ENCODE peak calls at places on chromosome 11, in seven cellular contexts. E is Caco-2; Z is CD4-positive, alpha-beta memory T cell; B is stimulated activated CD4-positive, alpha-beta T cell treated with anti-CD3 and anti-CD28 coated beads, Interleukin-2, amount 100 ng/mL, for 24 hours; J is pancreas; X is fibroblast of the conjunctiva; P is hippocampal formation. G is an unnamed sample.

GRCh38 chr11:68446046-68446725 is 14.4 kb upstream of the PPP6R3 start:
- DNase-seq in J (no peak), X (no peak), Z (no peak), B (no peak), E (no peak), P (no peak), G (no peak)

GRCh38 chr11:19777032-19777341 is 64.3 kb downstream of the NAV2 start:
- DNase-seq in Z (no peak), B (no peak), P (peak), J (peak), E (no peak), X (no peak), G (no peak)

GRCh38 chr11:26993965-26994446 is at the start of gene FIBIN:
- DNase-seq in J (peak), B (no peak), P (peak), X (peak), Z (no peak), E (no peak), G (no peak)

GRCh38 chr11:68963779-68964178 is 17.0 kb downstream of the MRGPRD start:
- DNase-seq in Z (no peak), E (peak), X (no peak), P (no peak), B (no peak), J (peak), G (no peak)

GRCh38 chr11:1151366-1152315 is 6.1 kb upstream of the MUC5AC start:
- DNase-seq in J (peak), B (no peak), X (no peak), E (peak), Z (no peak), P (no peak), G (no peak)

GRCh38 chr11:104390696-104391095 is 226.7 kb upstream of the PDGFD start:
- DNase-seq in X (no peak), B (no peak), Z (no peak), J (no peak), E (no peak), P (no peak), G (no peak)

GRCh38 chr11:28153586-28153985 is 45.4 kb downstream of the METTL15 start:
- DNase-seq in Z (no peak), B (no peak), E (no peak), X (no peak), P (no peak), J (no peak), G (no peak)

GRCh38 chr11:11973361-11973800 is 35.0 kb downstream of the DKK3 start:
- DNase-seq in J (no peak), E (no peak), Z (no peak), X (no peak), P (peak), B (no peak), G (no peak)

GRCh38 chr11:79720115-79720514 is 279.3 kb upstream of the TENM4 start:
- DNase-seq in P (no peak), X (no peak), E (no peak), J (no peak), Z (no peak), B (no peak), G (no peak)

GRCh38 chr11:122202951-122203456 is 87.0 kb upstream of the BLID start:
- DNase-seq in B (peak), P (peak), E (peak), J (peak), Z (no peak), X (peak), G (peak)

GRCh38 chr11:72030428-72031045 is 31.8 kb downstream of the IL18BP start:
- DNase-seq in Z (no peak), J (no peak), B (no peak), E (no peak), P (no peak), X (no peak), G (no peak)

GRCh38 chr11:1888347-1888753 is 3.3 kb downstream of the PRR33 start:
- DNase-seq in X (no peak), J (peak), Z (no peak), P (no peak), B (no peak), E (no peak), G (no peak)

GRCh38 chr11:116864531-116864930 is 27.1 kb upstream of the APOA1 start:
- DNase-seq in X (no peak), B (no peak), Z (no peak), E (no peak), P (no peak), J (no peak), G (no peak)

GRCh38 chr11:120608760-120609211 is 97.2 kb downstream of the GRIK4 start:
- DNase-seq in E (no peak), Z (no peak), J (no peak), B (no peak), X (no peak), P (no peak), G (no peak)

G was measured in iPS DF 19.7.